ENCODE peak calls at places on chromosomes 12 and 14, in four cellular contexts. S, B, Y and Q are unnamed samples. For H3K4me1, the result is how much of the 10 kb centered on the place peaks cover.

GRCh38 chr12:83075471-83075870 is 388.8 kb downstream of the TMTC2 start:
- DNase-seq in S (no peak), B (no peak), Y (no peak), Q (no peak)

GRCh38 chr12:42810006-42810405 is 220.5 kb upstream of the PRICKLE1 start:
- DNase-seq in S (no peak), B (no peak), Y (no peak), Q (no peak)

GRCh38 chr12:15688838-15689237 is 100.3 kb downstream of the EPS8 start:
- DNase-seq in S (no peak), B (no peak), Y (no peak), Q (no peak)

GRCh38 chr14:64841772-64842490 is 37.8 kb downstream of the SPTB start:
- DNase-seq in S (no peak), B (no peak), Y (no peak), Q (no peak)

GRCh38 chr12:124019115-124019514 is 46.1 kb downstream of the ZNF664 start:
- DNase-seq in S (no peak), B (no peak), Y (no peak), Q (no peak)

GRCh38 chr12:76010732-76011458 is 20.7 kb downstream of the PHLDA1 start:
- DNase-seq in S (no peak), B (no peak), Y (no peak), Q (no peak)

GRCh38 chr14:102279688-102280348 is 25.1 kb downstream of the MOK start:
- DNase-seq in S (no peak), B (no peak), Y (no peak), Q (no peak)

GRCh38 chr12:110199360-110200123 is 75.4 kb downstream of the IFT81 start:
- DNase-seq in S (no peak), B (no peak), Y (no peak), Q (no peak)

GRCh38 chr12:13851828-13852227 is 129.6 kb downstream of the GRIN2B start:
- DNase-seq in S (no peak), B (no peak), Y (peak), Q (no peak)

GRCh38 chr12:123532021-123532420 is 1.5 kb downstream of the RILPL1 start:
- DNase-seq in S (no peak), B (no peak), Y (no peak), Q (no peak)

GRCh38 chr12:113457710-113458109 is 14.0 kb downstream of the LHX5 start:
- DNase-seq in S (no peak), B (no peak), Y (no peak), Q (no peak)

DNA sequence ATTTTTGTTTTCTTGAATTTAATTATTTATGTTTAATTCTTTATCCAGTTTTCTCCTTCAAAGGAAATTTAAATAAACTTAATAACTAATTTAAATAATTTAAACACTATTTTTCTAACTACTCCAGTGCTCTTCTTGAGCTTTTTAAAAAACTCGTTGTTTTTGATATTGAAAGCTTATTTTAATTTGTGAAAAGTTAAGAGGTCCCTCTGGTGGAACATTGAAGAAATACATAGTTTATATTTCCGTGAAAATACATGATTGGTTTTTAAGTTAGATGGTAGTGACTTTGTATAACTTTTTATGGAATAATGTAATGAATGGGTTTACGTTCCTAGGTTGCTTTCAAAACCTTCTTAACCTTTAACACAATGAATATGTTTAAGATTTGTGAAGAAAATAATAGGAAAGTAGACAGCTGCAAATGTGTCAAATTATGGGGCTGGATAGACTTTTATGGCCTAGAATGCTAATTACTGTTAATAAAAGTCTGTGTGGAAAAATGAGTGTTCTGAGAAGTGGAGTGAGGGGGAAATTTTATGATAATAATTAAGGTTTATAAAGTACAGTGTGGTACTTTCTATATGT is 45.9 kb upstream of the MSRB3 start:
- DNase-seq in S (no peak), B (no peak), Y (no peak), Q (no peak)
- TF ChIP-seq CTCF in S (peak), B (peak), Y (no peak), Q (peak)

GRCh38 chr14:69595336-69595735 is 16.1 kb upstream of the SUSD6 start:
- DNase-seq in S (no peak), B (no peak), Y (no peak), Q (no peak)
- H3K4me1 ChIP-seq in S (under half), B (under half), Y (under half), Q (under half)

GRCh38 chr14:51535443-51536044 is 116.2 kb upstream of the FRMD6 start:
- DNase-seq in S (no peak), B (no peak), Y (no peak), Q (no peak)

GRCh38 chr14:51533877-51534553 is 117.7 kb upstream of the FRMD6 start:
- DNase-seq in S (no peak), B (no peak), Y (no peak), Q (no peak)

GRCh38 chr14:51538973-51539372 is 112.7 kb upstream of the FRMD6 start:
- DNase-seq in S (no peak), B (no peak), Y (no peak), Q (no peak)

GRCh38 chr14:51533160-51533559 is 118.5 kb upstream of the FRMD6 start:
- DNase-seq in S (no peak), B (no peak), Y (no peak), Q (no peak)

GRCh38 chr14:51534623-51535022 is 117.1 kb upstream of the FRMD6 start:
- DNase-seq in S (no peak), B (no peak), Y (no peak), Q (no peak)
- H3K27ac ChIP-seq in S (no peak), B (no peak), Y (no peak), Q (no peak)

DNA sequence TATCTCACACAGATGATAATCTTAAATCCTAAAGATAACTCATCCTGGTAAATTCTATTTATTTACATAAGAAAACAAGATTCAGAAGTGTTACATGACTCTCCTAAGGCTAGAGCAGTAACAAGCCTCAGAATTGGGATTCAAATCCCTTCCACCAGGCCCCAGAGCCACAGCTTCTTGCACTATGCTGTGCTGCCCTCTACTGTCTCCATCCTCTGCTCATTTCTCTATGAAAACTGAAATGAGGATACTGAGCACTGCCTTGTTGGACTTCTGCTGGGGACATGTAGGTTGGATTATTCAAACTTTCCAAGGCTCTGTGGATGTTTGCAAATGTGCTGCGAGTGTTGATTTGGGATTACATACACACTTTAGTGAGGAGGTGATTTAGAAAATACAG is 23.5 kb upstream of the C12orf50 start:
- DNase-seq in S (no peak), B (no peak), Y (no peak), Q (no peak)
- TF ChIP-seq CTCF in S (peak), B (no peak), Y (peak), Q (peak)

GRCh38 chr12:50932787-50933280 is 19.5 kb upstream of the HIGD1C start:
- DNase-seq in S (no peak), B (no peak), Y (no peak), Q (no peak)
- H3K4me1 ChIP-seq in S (half or more), B (half or more), Y (under half), Q (half or more)